ENCODE peak calls at places on chromosomes 13 and 19, in four cellular contexts. One of them, this sample, is unnamed.
A peak's percentile ranks its signal among the peaks of the same experiment; 100 is the strongest.

GRCh38 chr19:13850910-13851753 is 25.8 kb upstream of the NANOS3 start:
- DNase-seq in GM12878: no peak
- DNase-seq in HL-60: no peak
- DNase-seq in K562: peak; percentile 70
- DNase-seq in this sample: no peak

GRCh38 chr13:73598021-73598712 is 536.0 kb downstream of the KLF12 start:
- DNase-seq in GM12878: no peak
- DNase-seq in HL-60: no peak
- DNase-seq in K562: no peak
- DNase-seq in this sample: no peak

GRCh38 chr19:8659905-8660304 is 29.5 kb downstream of the NFILZ start:
- DNase-seq in GM12878: no peak
- DNase-seq in HL-60: no peak
- DNase-seq in K562: no peak
- DNase-seq in this sample: no peak

GRCh38 chr19:38245826-38246498 is 10.2 kb downstream of the PPP1R14A start:
- DNase-seq in GM12878: no peak
- DNase-seq in HL-60: no peak
- DNase-seq in K562: no peak
- DNase-seq in this sample: no peak

GRCh38 chr19:41354343-41354974 is 737 bp upstream of the TGFB1 start:
- DNase-seq in GM12878: no peak
- DNase-seq in HL-60: no peak
- DNase-seq in K562: no peak
- DNase-seq in this sample: no peak

GRCh38 chr13:23898101-23898500 is 799 bp upstream of the C1QTNF9B start:
- DNase-seq in GM12878: no peak
- DNase-seq in HL-60: no peak
- DNase-seq in K562: no peak
- DNase-seq in this sample: no peak

GRCh38 chr13:24307211-24308067 is 1.9 kb upstream of the C1QTNF9 start:
- DNase-seq in GM12878: no peak
- DNase-seq in HL-60: no peak
- DNase-seq in K562: no peak
- DNase-seq in this sample: no peak

GRCh38 chr19:38693380-38694223 is 46.2 kb downstream of the ACTN4 start:
- DNase-seq in GM12878: no peak
- DNase-seq in HL-60: peak; percentile 41
- DNase-seq in K562: no peak
- DNase-seq in this sample: peak; percentile 72

GRCh38 chr13:100039740-100040139 is 49.2 kb upstream of the PCCA start:
- DNase-seq in GM12878: no peak
- DNase-seq in HL-60: no peak
- DNase-seq in K562: no peak
- DNase-seq in this sample: no peak

GRCh38 chr19:38228491-38229439 is 4.7 kb upstream of the DPF1 start:
- DNase-seq in GM12878: no peak
- DNase-seq in HL-60: no peak
- DNase-seq in K562: peak; percentile 55
- DNase-seq in this sample: no peak

GRCh38 chr13:44795176-44795575 is 194.1 kb downstream of the NUFIP1 start:
- DNase-seq in GM12878: no peak
- DNase-seq in HL-60: no peak
- DNase-seq in K562: no peak
- DNase-seq in this sample: no peak

GRCh38 chr13:80012281-80012680 is 328.6 kb downstream of the SPRY2 start:
- DNase-seq in GM12878: no peak
- DNase-seq in HL-60: no peak
- DNase-seq in K562: no peak
- DNase-seq in this sample: no peak

GRCh38 chr13:105334211-105334610 is 1201.3 kb downstream of the EFNB2 start:
- DNase-seq in GM12878: no peak
- DNase-seq in HL-60: no peak
- DNase-seq in K562: no peak
- DNase-seq in this sample: no peak

GRCh38 chr13:33744589-33745369 is 73.2 kb upstream of the RFC3 start:
- DNase-seq in GM12878: no peak
- DNase-seq in HL-60: no peak
- DNase-seq in K562: no peak
- DNase-seq in this sample: no peak

GRCh38 chr19:13022859-13023636 is 27.8 kb downstream of the NFIX start:
- DNase-seq in GM12878: no peak
- DNase-seq in HL-60: peak; percentile 7
- DNase-seq in K562: peak; percentile 76
- DNase-seq in this sample: no peak

GRCh38 chr13:44312898-44313551 is 60.6 kb upstream of the SERP2 start:
- DNase-seq in GM12878: no peak
- DNase-seq in HL-60: no peak
- DNase-seq in K562: no peak
- DNase-seq in this sample: no peak

GRCh38 chr13:110340812-110341444 is 33.8 kb downstream of the COL4A2 start:
- DNase-seq in GM12878: no peak
- DNase-seq in HL-60: no peak
- DNase-seq in K562: no peak
- DNase-seq in this sample: no peak

GRCh38 chr19:51311388-51312257 is at the start of gene IGLON5:
- DNase-seq in GM12878: no peak
- DNase-seq in HL-60: no peak
- DNase-seq in K562: peak; percentile 71
- DNase-seq in this sample: no peak
- TF ChIP-seq SPI1 in GM12878: no peak
- TF ChIP-seq SPI1 in HL-60: no peak
- TF ChIP-seq SPI1 in K562: no peak
- TF ChIP-seq SPI1 in this sample: no peak

GRCh38 chr13:28819046-28819747 is 942 bp upstream of the MTUS2 start:
- DNase-seq in GM12878: no peak
- DNase-seq in HL-60: no peak
- DNase-seq in K562: no peak
- DNase-seq in this sample: no peak
- TF ChIP-seq SPI1 in GM12878: no peak
- TF ChIP-seq SPI1 in HL-60: no peak
- TF ChIP-seq SPI1 in K562: no peak
- TF ChIP-seq SPI1 in this sample: no peak

DNA sequence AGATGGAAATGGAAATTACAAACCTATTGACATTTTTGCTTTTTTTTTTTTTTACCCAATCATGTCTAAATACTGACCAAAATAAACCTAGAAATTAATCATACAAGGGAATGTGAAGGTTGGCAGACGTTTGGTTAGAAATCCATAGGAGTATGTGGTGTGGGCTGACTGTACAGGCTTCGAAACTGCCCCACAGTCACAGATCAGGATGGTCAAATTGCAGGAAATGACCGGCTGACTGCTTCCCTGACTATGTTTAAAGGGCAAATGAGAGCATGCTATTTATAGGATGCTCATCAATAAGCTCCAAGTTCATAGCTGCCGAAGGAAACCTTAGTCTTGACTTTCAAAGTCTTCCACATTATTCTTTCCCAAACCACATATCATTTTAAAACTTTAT is 118.4 kb downstream of the COG6 start:
- DNase-seq in GM12878: no peak
- DNase-seq in HL-60: no peak
- DNase-seq in K562: no peak
- DNase-seq in this sample: no peak
- TF ChIP-seq SPI1 in GM12878: no peak
- TF ChIP-seq SPI1 in HL-60: no peak
- TF ChIP-seq SPI1 in K562: no peak
- TF ChIP-seq SPI1 in this sample: no peak

GRCh38 chr19:48169974-48170803 is at the start of the genes LIG1 and ZSWIM9:
- DNase-seq in GM12878: peak; percentile 71
- DNase-seq in HL-60: peak; percentile 89
- DNase-seq in K562: peak; percentile 94
- DNase-seq in this sample: peak; percentile 97
- TF ChIP-seq SPI1 in GM12878: no peak
- TF ChIP-seq SPI1 in HL-60: no peak
- TF ChIP-seq SPI1 in K562: no peak
- TF ChIP-seq SPI1 in this sample: no peak

GRCh38 chr13:78875792-78876580 is 217.0 kb upstream of the OBI1 start:
- DNase-seq in GM12878: no peak
- DNase-seq in HL-60: no peak
- DNase-seq in K562: no peak
- DNase-seq in this sample: peak; percentile 6
- TF ChIP-seq SPI1 in GM12878: no peak
- TF ChIP-seq SPI1 in HL-60: no peak
- TF ChIP-seq SPI1 in K562: no peak
- TF ChIP-seq SPI1 in this sample: no peak

This sample was measured in GM12891.